ENCODE peak calls at places on chromosomes 7 and 10, in six cellular contexts. H is H1, E is upper lobe of left lung, S is ovary, T is sigmoid colon, O is A549. L is an unnamed sample.

GRCh38 chr7:7271094-7271874 is 88.9 kb downstream of the C1GALT1 start:
- DNase-seq in H (no peak), E (no peak), S (no peak), T (no peak), O (no peak), L (peak)

GRCh38 chr10:6958254-6958653 is 378.2 kb upstream of the PRKCQ start:
- DNase-seq in H (no peak), E (no peak), S (no peak), T (no peak), O (no peak), L (no peak)

GRCh38 chr10:119401671-119402395 is 140.7 kb downstream of the RGS10 start:
- DNase-seq in H (no peak), E (no peak), S (peak), T (peak), O (peak), L (peak)

GRCh38 chr10:131996508-131997365 is 15.0 kb upstream of the BNIP3 start:
- DNase-seq in H (no peak), E (peak), S (peak), T (peak), O (no peak), L (no peak)

GRCh38 chr10:131691481-131692090 is 209.2 kb upstream of the PPP2R2D start:
- DNase-seq in H (no peak), E (no peak), S (no peak), T (no peak), O (no peak), L (no peak)

GRCh38 chr7:137142376-137142775 is 201.2 kb downstream of the PTN start:
- DNase-seq in H (no peak), E (no peak), S (no peak), T (no peak), O (no peak), L (no peak)

GRCh38 chr10:33402748-33403147 is 68.3 kb upstream of the NRP1 start:
- DNase-seq in H (no peak), E (no peak), S (no peak), T (no peak), O (no peak), L (no peak)

GRCh38 chr10:35600193-35600592 is 4.9 kb upstream of the GJD4 start:
- DNase-seq in H (no peak), E (no peak), S (no peak), T (no peak), O (no peak), L (no peak)

GRCh38 chr10:101261702-101262101 is 32.4 kb upstream of the LBX1 start:
- DNase-seq in H (peak), E (no peak), S (no peak), T (no peak), O (no peak), L (no peak)

GRCh38 chr7:47979145-47979831 is at the start of gene HUS1:
- DNase-seq in H (peak), E (peak), S (peak), T (peak), O (peak), L (peak)

GRCh38 chr10:71974489-71975011 is 10.4 kb downstream of the CHST3 start:
- DNase-seq in H (no peak), E (peak), S (peak), T (peak), O (peak), L (no peak)

GRCh38 chr7:44210107-44210506 is 9.3 kb downstream of the YKT6 start:
- DNase-seq in H (no peak), E (no peak), S (no peak), T (no peak), O (no peak), L (no peak)

GRCh38 chr10:50511512-50512213 is 112.1 kb downstream of the SGMS1 start:
- DNase-seq in H (no peak), E (no peak), S (no peak), T (no peak), O (no peak), L (no peak)

GRCh38 chr7:98728555-98728954 is 111.5 kb downstream of the NPTX2 start:
- DNase-seq in H (no peak), E (no peak), S (no peak), T (peak), O (no peak), L (no peak)

GRCh38 chr7:50306491-50307367 is 2.2 kb downstream of the IKZF1 start:
- DNase-seq in H (no peak), E (no peak), S (no peak), T (no peak), O (no peak), L (no peak)

GRCh38 chr7:103423467-103424179 is 22.4 kb downstream of the SLC26A5 start:
- DNase-seq in H (no peak), E (no peak), S (no peak), T (no peak), O (no peak), L (no peak)

GRCh38 chr7:5627745-5628547 is 153.5 kb downstream of the RNF216 start:
- DNase-seq in H (no peak), E (no peak), S (no peak), T (no peak), O (no peak), L (no peak)

GRCh38 chr10:79562135-79562756 is 2.0 kb upstream of the SFTPA2 start:
- DNase-seq in H (peak), E (peak), S (peak), T (no peak), O (peak), L (peak)

DNA sequence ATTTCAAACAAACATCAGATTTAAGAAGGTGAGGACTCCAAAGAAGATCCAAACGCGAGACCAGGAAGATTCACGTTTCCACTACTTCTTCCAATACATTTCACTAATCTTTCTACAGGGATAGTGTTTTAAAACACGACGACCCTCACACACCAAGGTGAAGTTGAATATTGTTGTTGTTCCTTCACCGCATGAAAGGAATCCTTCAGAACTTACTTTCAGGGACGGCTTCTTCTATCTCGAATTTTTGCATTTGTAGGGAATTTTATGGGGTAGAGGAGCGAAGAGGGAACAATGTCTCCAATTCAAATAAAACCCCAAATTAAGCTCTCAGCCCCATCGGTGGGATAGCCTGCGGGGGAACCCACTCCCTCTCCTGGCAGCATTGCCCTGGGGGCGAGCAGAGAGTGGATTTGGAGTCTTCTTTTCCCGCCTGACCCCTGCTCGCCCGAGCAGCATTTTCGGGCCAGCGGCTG is 1.5 kb upstream of the GATA3 start:
- DNase-seq in H (no peak), E (no peak), S (no peak), T (no peak), O (no peak), L (no peak)
- H3K4me3 ChIP-seq in H (no peak), E (no peak), S (no peak), T (no peak), O (no peak), L (no peak)

DNA sequence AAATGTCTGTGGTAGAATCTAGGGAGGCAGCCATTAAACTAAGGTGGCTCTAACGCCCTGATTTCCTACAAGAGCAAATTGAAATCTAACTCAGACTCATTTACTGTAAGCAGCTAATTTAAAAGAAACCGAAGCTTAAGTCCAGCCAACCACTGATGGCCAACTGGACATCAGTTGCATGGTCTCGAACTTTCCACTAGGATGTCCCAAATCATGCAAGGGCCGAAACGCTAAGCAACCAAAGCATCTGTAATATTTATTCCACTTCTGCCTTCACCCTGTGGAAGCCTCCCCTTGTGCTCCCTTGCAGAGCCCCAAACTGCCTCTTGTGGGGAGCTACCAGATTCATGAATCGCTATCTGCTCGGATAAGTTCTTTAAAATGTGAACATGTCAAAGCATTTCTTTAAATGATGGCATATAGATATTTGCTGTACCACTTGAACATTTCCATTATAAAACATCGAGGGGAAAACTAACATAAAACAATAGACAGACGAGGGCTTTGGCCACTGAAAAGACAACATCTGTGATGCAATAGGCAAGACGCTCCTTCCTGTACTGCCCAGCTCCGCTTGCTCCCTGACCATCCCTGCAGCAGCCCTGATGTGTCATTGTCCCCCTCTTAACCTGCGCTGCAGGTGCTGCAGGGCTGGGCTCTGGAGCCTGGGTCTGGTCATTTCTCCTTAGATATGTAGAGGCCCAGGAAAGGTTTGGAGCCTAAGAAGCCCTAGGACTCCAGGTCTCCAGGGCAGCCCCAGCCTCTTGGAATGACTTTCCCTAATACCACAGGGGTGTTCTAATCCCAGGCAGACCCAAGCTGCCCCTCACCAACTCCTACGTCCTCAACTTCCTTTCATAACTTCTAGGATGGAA is 2.9 kb upstream of the RBP3 start:
- DNase-seq in H (no peak), E (no peak), S (no peak), T (no peak), O (no peak), L (no peak)
- TF ChIP-seq EP300 in H (no peak), E (no peak), S (no peak), T (no peak), O (no peak), L (no peak)

GRCh38 chr7:143279186-143280098 is 5.3 kb upstream of the TMEM139 start:
- DNase-seq in H (no peak), E (no peak), S (no peak), T (no peak), O (peak), L (no peak)
- H3K4me3 ChIP-seq in H (no peak), E (no peak), S (no peak), T (no peak), O (no peak), L (no peak)

DNA sequence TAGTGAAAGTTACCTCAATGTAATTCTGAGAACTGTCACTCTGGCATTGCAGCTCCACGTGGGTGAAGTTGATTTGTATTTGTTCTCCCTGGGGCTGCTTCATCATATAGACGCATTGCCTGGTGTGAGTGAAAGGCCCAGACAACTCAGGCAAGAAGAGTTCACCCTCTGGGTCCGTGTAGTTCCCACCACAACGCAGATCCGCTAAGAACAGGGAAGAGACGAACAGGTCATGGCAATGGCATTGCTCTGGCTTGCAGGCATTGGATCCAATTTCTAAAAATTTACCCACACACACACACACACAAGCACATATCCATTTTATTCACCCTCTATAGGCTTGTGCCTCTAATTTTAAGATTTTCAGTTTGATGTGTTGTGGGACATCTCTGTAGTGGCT is 45.4 kb downstream of the CUBN start:
- DNase-seq in H (no peak), E (no peak), S (no peak), T (no peak), O (no peak), L (no peak)
- TF ChIP-seq EP300 in H (no peak), E (no peak), S (no peak), T (no peak), O (no peak), L (no peak)

GRCh38 chr7:151018421-151019129 is 5.7 kb downstream of the ATG9B start:
- DNase-seq in H (no peak), E (peak), S (no peak), T (no peak), O (no peak), L (no peak)
- H3K4me3 ChIP-seq in H (peak), E (no peak), S (no peak), T (no peak), O (peak), L (no peak)

DNA sequence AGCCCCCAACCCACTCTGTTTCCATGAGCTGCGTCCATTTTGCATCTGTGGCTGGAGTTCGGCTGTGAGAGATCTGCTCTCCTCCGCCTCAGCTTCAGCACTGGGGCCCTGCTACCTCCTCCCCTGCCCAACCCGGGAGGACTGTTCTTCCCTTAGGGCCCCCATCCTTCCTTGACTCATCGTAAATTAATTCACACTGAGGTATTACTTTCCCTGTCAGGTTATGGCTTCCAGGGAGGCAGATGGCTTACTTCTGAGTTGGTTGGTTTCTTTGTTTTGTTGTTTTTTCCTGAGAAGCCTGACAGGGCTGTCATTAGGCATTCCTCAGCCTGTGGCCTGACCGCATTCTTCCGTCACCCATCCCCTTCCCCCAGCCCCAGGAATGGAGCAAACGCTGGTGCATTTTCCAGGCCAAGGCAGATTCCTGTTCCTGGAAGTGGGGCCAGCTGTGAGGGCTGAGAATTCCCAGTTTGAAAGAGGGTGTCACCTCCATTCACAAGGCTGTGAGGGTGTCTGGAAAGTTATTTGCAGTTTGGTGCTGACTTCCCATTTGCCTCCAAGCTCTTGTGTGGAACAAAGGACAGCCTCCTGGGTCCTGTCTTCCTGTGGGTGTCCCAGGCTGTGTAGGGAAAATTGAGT is 11.6 kb downstream of the CPA5 start:
- DNase-seq in H (peak), E (no peak), S (peak), T (peak), O (peak), L (peak)
- TF ChIP-seq EP300 in H (peak), E (no peak), S (no peak), T (no peak), O (no peak), L (peak)

GRCh38 chr10:120891367-120891766 is 40.2 kb downstream of the WDR11 start:
- DNase-seq in H (no peak), E (no peak), S (no peak), T (no peak), O (no peak), L (no peak)

DNA sequence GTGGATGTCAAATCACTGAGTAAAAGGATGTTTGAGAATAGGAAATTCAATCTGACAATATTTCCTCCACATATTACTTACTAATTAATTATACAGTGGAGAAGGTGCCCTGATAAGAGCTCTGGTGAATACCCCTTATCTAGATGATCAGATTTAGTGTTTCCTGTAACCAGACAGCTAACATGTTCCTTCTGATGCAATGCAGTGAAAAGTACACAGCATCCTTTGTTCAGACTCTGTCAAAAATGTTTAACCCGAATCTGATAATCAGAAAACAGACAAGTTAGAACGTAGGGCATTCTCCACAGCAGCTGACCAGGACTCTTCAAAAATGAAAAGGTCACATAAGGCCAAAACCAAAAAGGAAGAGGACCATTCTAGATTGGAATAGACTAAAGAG is 46.2 kb downstream of the WDR11 start:
- DNase-seq in H (no peak), E (no peak), S (no peak), T (no peak), O (no peak), L (no peak)
- H3K4me3 ChIP-seq in H (no peak), E (no peak), S (no peak), T (no peak), O (no peak), L (no peak)

GRCh38 chr10:4639960-4640359 is 186.0 kb upstream of the AKR1E2 start:
- DNase-seq in H (no peak), E (no peak), S (no peak), T (no peak), O (no peak), L (no peak)
- TF ChIP-seq EP300 in H (no peak), E (no peak), S (no peak), T (peak), O (no peak), L (no peak)

DNA sequence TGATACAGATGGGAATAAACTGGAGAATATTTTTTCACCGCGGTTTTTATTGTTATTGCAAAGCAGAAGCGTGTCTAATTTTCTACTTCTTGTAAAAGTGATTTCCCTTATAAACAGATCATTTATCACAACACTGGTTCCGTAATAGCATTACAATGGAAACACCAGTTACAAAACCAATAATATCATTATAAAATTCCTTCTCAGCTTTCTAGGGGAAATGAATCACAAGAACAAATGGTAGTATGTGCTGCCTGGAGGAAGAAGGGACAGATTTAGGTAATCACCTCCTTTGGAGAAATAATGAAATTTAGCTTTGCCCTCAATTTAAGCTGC is 2.4 kb upstream of the CCDC6 start:
- DNase-seq in H (no peak), E (no peak), S (no peak), T (no peak), O (no peak), L (no peak)
- H3K4me3 ChIP-seq in H (peak), E (no peak), S (peak), T (peak), O (peak), L (peak)